ENCODE peak calls at places on chromosomes 16 and 17, in four cellular contexts. G is HT-29, H is transverse colon, L is ovary. U is an unnamed sample.
A peak's percentile ranks its signal among the peaks of the same experiment; 100 is the strongest.

GRCh38 chr17:10171057-10171456 is 27.3 kb downstream of the GAS7 start:
- DNase-seq in G (no peak), H (no peak), L (peak; percentile 28), U (no peak)

GRCh38 chr17:752620-753219 is 656 bp upstream of the GEMIN4 start:
- DNase-seq in G (no peak), H (peak; percentile 60), L (peak; percentile 79), U (peak; percentile 76)

GRCh38 chr17:77959926-77960521 is 1.5 kb downstream of the TNRC6C start:
- DNase-seq in G (no peak), H (no peak), L (no peak), U (no peak)

GRCh38 chr17:76869209-76869877 is 1.1 kb downstream of the MGAT5B start:
- DNase-seq in G (no peak), H (no peak), L (no peak), U (peak; percentile 50)

GRCh38 chr16:12314786-12315185 is 338.3 kb downstream of the SNX29 start:
- DNase-seq in G (no peak), H (no peak), L (no peak), U (no peak)

GRCh38 chr16:16083421-16084156 is 134.2 kb downstream of the ABCC1 start:
- DNase-seq in G (no peak), H (no peak), L (no peak), U (no peak)

GRCh38 chr17:46136820-46137219 is 56.4 kb downstream of the KANSL1 start:
- DNase-seq in G (no peak), H (no peak), L (no peak), U (no peak)

GRCh38 chr17:31310877-31311276 is 3.0 kb downstream of the EVI2B start:
- DNase-seq in G (no peak), H (peak; percentile 25), L (no peak), U (no peak)

GRCh38 chr16:80804061-80804450 is 342 bp downstream of the CDYL2 start:
- DNase-seq in G (peak; percentile 4), H (peak; percentile 34), L (no peak), U (peak; percentile 60)